ENCODE peak calls at places on chromosomes 6 and 20, in eight cellular contexts. One of them, this sample, is unnamed.

GRCh38 chr20:42392417-42392816 is 774.2 kb upstream of the CHD6 start:
- DNase-seq in sigmoid colon: no peak
- DNase-seq in spleen: no peak
- DNase-seq in Peyer's patch: no peak
- DNase-seq in H54: no peak
- DNase-seq in NB4: no peak
- DNase-seq in upper lobe of left lung: no peak
- DNase-seq in body of pancreas: no peak
- DNase-seq in this sample: no peak

GRCh38 chr6:86526238-86526637 is 411.1 kb upstream of the HTR1E start:
- DNase-seq in Peyer's patch: no peak
- DNase-seq in upper lobe of left lung: no peak
- DNase-seq in body of pancreas: no peak
- DNase-seq in spleen: no peak
- DNase-seq in NB4: peak
- DNase-seq in H54: no peak
- DNase-seq in sigmoid colon: no peak
- DNase-seq in this sample: no peak

GRCh38 chr6:142960098-142960497 is 15.1 kb upstream of the HIVEP2 start:
- DNase-seq in NB4: peak
- DNase-seq in H54: no peak
- DNase-seq in spleen: no peak
- DNase-seq in sigmoid colon: no peak
- DNase-seq in body of pancreas: no peak
- DNase-seq in upper lobe of left lung: no peak
- DNase-seq in Peyer's patch: no peak
- DNase-seq in this sample: no peak

GRCh38 chr6:25992413-25993037 is 29.9 kb downstream of the TRIM38 start:
- DNase-seq in sigmoid colon: peak
- DNase-seq in upper lobe of left lung: peak
- DNase-seq in H54: peak
- DNase-seq in spleen: peak
- DNase-seq in NB4: peak
- DNase-seq in Peyer's patch: peak
- DNase-seq in body of pancreas: peak
- DNase-seq in this sample: peak

GRCh38 chr20:5002077-5002413 is 735 bp upstream of the SLC23A2 start:
- DNase-seq in Peyer's patch: no peak
- DNase-seq in H54: no peak
- DNase-seq in NB4: no peak
- DNase-seq in spleen: peak
- DNase-seq in sigmoid colon: no peak
- DNase-seq in body of pancreas: peak
- DNase-seq in upper lobe of left lung: no peak
- DNase-seq in this sample: no peak

GRCh38 chr6:154919806-154920205 is 75.3 kb upstream of the TIAM2 start:
- DNase-seq in upper lobe of left lung: no peak
- DNase-seq in NB4: no peak
- DNase-seq in body of pancreas: no peak
- DNase-seq in H54: no peak
- DNase-seq in Peyer's patch: no peak
- DNase-seq in sigmoid colon: peak
- DNase-seq in spleen: no peak
- DNase-seq in this sample: no peak

GRCh38 chr6:53727748-53728147 is 62.2 kb upstream of the KLHL31 start:
- DNase-seq in spleen: no peak
- DNase-seq in upper lobe of left lung: no peak
- DNase-seq in body of pancreas: no peak
- DNase-seq in Peyer's patch: no peak
- DNase-seq in NB4: no peak
- DNase-seq in sigmoid colon: no peak
- DNase-seq in H54: no peak
- DNase-seq in this sample: no peak

GRCh38 chr6:151320140-151320539 is 71.2 kb downstream of the ZBTB2 start:
- DNase-seq in Peyer's patch: no peak
- DNase-seq in sigmoid colon: no peak
- DNase-seq in NB4: no peak
- DNase-seq in body of pancreas: no peak
- DNase-seq in spleen: no peak
- DNase-seq in H54: no peak
- DNase-seq in upper lobe of left lung: no peak
- DNase-seq in this sample: no peak

GRCh38 chr6:157647261-157647915 is 175.7 kb upstream of the SNX9 start:
- DNase-seq in NB4: peak
- DNase-seq in Peyer's patch: no peak
- DNase-seq in H54: no peak
- DNase-seq in spleen: no peak
- DNase-seq in upper lobe of left lung: no peak
- DNase-seq in sigmoid colon: peak
- DNase-seq in body of pancreas: no peak
- DNase-seq in this sample: no peak

GRCh38 chr6:133187657-133188453 is 53.3 kb upstream of the EYA4 start:
- DNase-seq in H54: no peak
- DNase-seq in upper lobe of left lung: no peak
- DNase-seq in spleen: no peak
- DNase-seq in NB4: no peak
- DNase-seq in body of pancreas: no peak
- DNase-seq in sigmoid colon: no peak
- DNase-seq in Peyer's patch: no peak
- DNase-seq in this sample: no peak

GRCh38 chr6:153129873-153130514 is 1.1 kb downstream of the RGS17 start:
- DNase-seq in Peyer's patch: no peak
- DNase-seq in spleen: peak
- DNase-seq in upper lobe of left lung: peak
- DNase-seq in sigmoid colon: no peak
- DNase-seq in H54: peak
- DNase-seq in NB4: no peak
- DNase-seq in body of pancreas: peak
- DNase-seq in this sample: no peak

GRCh38 chr6:43095939-43096338 is 19.8 kb downstream of the PTK7 start:
- DNase-seq in H54: no peak
- DNase-seq in Peyer's patch: no peak
- DNase-seq in sigmoid colon: no peak
- DNase-seq in spleen: peak
- DNase-seq in body of pancreas: no peak
- DNase-seq in upper lobe of left lung: no peak
- DNase-seq in NB4: no peak
- DNase-seq in this sample: no peak

GRCh38 chr6:134345780-134346179 is 27.9 kb upstream of the SGK1 start:
- DNase-seq in sigmoid colon: no peak
- DNase-seq in NB4: no peak
- DNase-seq in Peyer's patch: no peak
- DNase-seq in H54: no peak
- DNase-seq in upper lobe of left lung: no peak
- DNase-seq in spleen: no peak
- DNase-seq in body of pancreas: no peak
- DNase-seq in this sample: no peak

GRCh38 chr20:16417001-16417400 is 156.2 kb downstream of the KIF16B start:
- DNase-seq in NB4: no peak
- DNase-seq in H54: no peak
- DNase-seq in spleen: no peak
- DNase-seq in Peyer's patch: no peak
- DNase-seq in upper lobe of left lung: no peak
- DNase-seq in sigmoid colon: no peak
- DNase-seq in body of pancreas: no peak
- DNase-seq in this sample: no peak

GRCh38 chr20:14889503-14890125 is 552.2 kb upstream of the FLRT3 start:
- DNase-seq in upper lobe of left lung: no peak
- DNase-seq in body of pancreas: no peak
- DNase-seq in spleen: no peak
- DNase-seq in sigmoid colon: no peak
- DNase-seq in H54: no peak
- DNase-seq in Peyer's patch: no peak
- DNase-seq in NB4: no peak
- DNase-seq in this sample: no peak

GRCh38 chr6:29489286-29489685 is 1.5 kb upstream of the MAS1L start:
- DNase-seq in spleen: no peak
- DNase-seq in body of pancreas: no peak
- DNase-seq in upper lobe of left lung: no peak
- DNase-seq in sigmoid colon: no peak
- DNase-seq in NB4: peak
- DNase-seq in Peyer's patch: no peak
- DNase-seq in H54: no peak
- DNase-seq in this sample: no peak

GRCh38 chr6:30885999-30886896 is 1.9 kb downstream of the DDR1 start:
- DNase-seq in body of pancreas: peak
- DNase-seq in upper lobe of left lung: no peak
- DNase-seq in Peyer's patch: peak
- DNase-seq in spleen: peak
- DNase-seq in H54: peak
- DNase-seq in sigmoid colon: peak
- DNase-seq in NB4: peak
- DNase-seq in this sample: peak

GRCh38 chr6:5191222-5191621 is 69.5 kb downstream of the LYRM4 start:
- DNase-seq in NB4: no peak
- DNase-seq in Peyer's patch: no peak
- DNase-seq in spleen: no peak
- DNase-seq in H54: no peak
- DNase-seq in sigmoid colon: no peak
- DNase-seq in upper lobe of left lung: no peak
- DNase-seq in body of pancreas: no peak
- DNase-seq in this sample: no peak

GRCh38 chr6:112154711-112155110 is 67.3 kb downstream of the FAM229B start:
- DNase-seq in NB4: no peak
- DNase-seq in H54: no peak
- DNase-seq in body of pancreas: no peak
- DNase-seq in sigmoid colon: no peak
- DNase-seq in spleen: no peak
- DNase-seq in Peyer's patch: no peak
- DNase-seq in upper lobe of left lung: no peak
- DNase-seq in this sample: no peak

GRCh38 chr6:159654483-159655098 is 38.5 kb downstream of the SOD2 start:
- DNase-seq in spleen: no peak
- DNase-seq in body of pancreas: no peak
- DNase-seq in upper lobe of left lung: no peak
- DNase-seq in NB4: peak
- DNase-seq in sigmoid colon: no peak
- DNase-seq in H54: peak
- DNase-seq in Peyer's patch: no peak
- DNase-seq in this sample: no peak

GRCh38 chr20:61391812-61392520 is 139.9 kb downstream of the CDH4 start:
- DNase-seq in spleen: no peak
- DNase-seq in H54: no peak
- DNase-seq in NB4: no peak
- DNase-seq in Peyer's patch: no peak
- DNase-seq in sigmoid colon: no peak
- DNase-seq in body of pancreas: no peak
- DNase-seq in upper lobe of left lung: peak
- DNase-seq in this sample: no peak

GRCh38 chr20:58706975-58707681 is 14.5 kb downstream of the NPEPL1 start:
- DNase-seq in sigmoid colon: peak
- DNase-seq in NB4: no peak
- DNase-seq in body of pancreas: peak
- DNase-seq in H54: no peak
- DNase-seq in spleen: peak
- DNase-seq in upper lobe of left lung: no peak
- DNase-seq in Peyer's patch: no peak
- DNase-seq in this sample: peak

GRCh38 chr20:57666106-57666833 is 43.5 kb downstream of the PMEPA1 start:
- DNase-seq in Peyer's patch: no peak
- DNase-seq in body of pancreas: no peak
- DNase-seq in spleen: peak
- DNase-seq in sigmoid colon: no peak
- DNase-seq in NB4: no peak
- DNase-seq in H54: no peak
- DNase-seq in upper lobe of left lung: no peak
- DNase-seq in this sample: no peak

DNA sequence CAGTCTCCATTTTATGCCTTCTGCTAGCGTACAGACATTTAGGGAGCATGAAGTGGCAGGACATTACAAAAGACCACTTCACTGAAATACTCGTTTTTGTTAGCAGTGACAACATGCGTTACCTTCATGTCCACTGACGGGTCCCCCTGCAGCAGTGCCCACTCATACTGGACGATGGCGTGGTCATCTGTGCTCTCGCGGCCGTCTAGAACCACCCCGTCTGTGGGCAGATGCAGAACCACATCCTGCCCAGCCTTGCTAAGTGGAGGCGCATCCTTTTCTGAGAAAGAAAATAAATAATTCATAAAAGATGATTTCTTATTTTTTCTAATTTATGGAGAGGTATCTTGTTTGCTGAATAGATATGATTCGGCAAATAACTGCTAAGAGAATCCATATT is 11.3 kb downstream of the LRP11 start:
- DNase-seq in NB4: no peak
- DNase-seq in sigmoid colon: no peak
- DNase-seq in spleen: no peak
- DNase-seq in upper lobe of left lung: no peak
- DNase-seq in body of pancreas: no peak
- DNase-seq in H54: no peak
- DNase-seq in Peyer's patch: no peak
- DNase-seq in this sample: no peak
- TF ChIP-seq POLR2A in NB4: no peak
- TF ChIP-seq POLR2A in sigmoid colon: no peak
- TF ChIP-seq POLR2A in spleen: no peak
- TF ChIP-seq POLR2A in upper lobe of left lung: no peak
- TF ChIP-seq POLR2A in body of pancreas: no peak
- TF ChIP-seq POLR2A in H54: no peak
- TF ChIP-seq POLR2A in Peyer's patch: no peak
- TF ChIP-seq POLR2A in this sample: no peak

DNA sequence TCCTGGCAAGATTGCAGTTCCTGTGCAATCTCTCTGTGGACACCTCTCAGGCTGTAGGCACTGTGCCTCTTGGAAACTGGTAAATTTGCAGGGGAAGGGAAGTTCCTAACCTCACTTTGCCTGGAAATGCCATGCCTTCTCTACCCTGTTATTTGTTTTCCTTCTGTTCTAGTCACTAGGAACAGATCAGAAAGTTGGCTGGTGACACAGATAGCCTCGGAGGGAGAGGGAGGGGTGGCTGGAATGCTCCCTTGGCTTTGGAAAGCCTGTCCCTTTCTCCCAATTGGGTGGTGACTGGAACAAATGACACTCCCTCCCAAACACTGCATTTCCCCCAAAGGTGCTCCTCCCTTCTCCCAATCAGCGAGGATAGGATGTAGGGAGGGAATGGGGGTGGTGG is 131.5 kb upstream of the F13A1 start:
- DNase-seq in body of pancreas: no peak
- DNase-seq in upper lobe of left lung: no peak
- DNase-seq in Peyer's patch: no peak
- DNase-seq in spleen: no peak
- DNase-seq in sigmoid colon: no peak
- DNase-seq in NB4: no peak
- DNase-seq in H54: no peak
- DNase-seq in this sample: no peak
- TF ChIP-seq POLR2A in body of pancreas: no peak
- TF ChIP-seq POLR2A in upper lobe of left lung: no peak
- TF ChIP-seq POLR2A in Peyer's patch: no peak
- TF ChIP-seq POLR2A in spleen: no peak
- TF ChIP-seq POLR2A in sigmoid colon: no peak
- TF ChIP-seq POLR2A in NB4: no peak
- TF ChIP-seq POLR2A in H54: no peak
- TF ChIP-seq POLR2A in this sample: no peak

GRCh38 chr6:7974932-7975763 is 64.6 kb upstream of the TXNDC5 start:
- DNase-seq in Peyer's patch: peak
- DNase-seq in spleen: peak
- DNase-seq in H54: peak
- DNase-seq in upper lobe of left lung: no peak
- DNase-seq in body of pancreas: peak
- DNase-seq in sigmoid colon: peak
- DNase-seq in NB4: peak
- DNase-seq in this sample: no peak
- TF ChIP-seq POLR2A in Peyer's patch: no peak
- TF ChIP-seq POLR2A in spleen: no peak
- TF ChIP-seq POLR2A in H54: no peak
- TF ChIP-seq POLR2A in upper lobe of left lung: no peak
- TF ChIP-seq POLR2A in body of pancreas: no peak
- TF ChIP-seq POLR2A in sigmoid colon: no peak
- TF ChIP-seq POLR2A in NB4: no peak
- TF ChIP-seq POLR2A in this sample: no peak

GRCh38 chr6:167210375-167211295 is 52.9 kb upstream of the GPR31 start:
- DNase-seq in sigmoid colon: peak
- DNase-seq in Peyer's patch: no peak
- DNase-seq in H54: no peak
- DNase-seq in upper lobe of left lung: peak
- DNase-seq in body of pancreas: no peak
- DNase-seq in spleen: no peak
- DNase-seq in NB4: no peak
- DNase-seq in this sample: no peak
- TF ChIP-seq POLR2A in sigmoid colon: no peak
- TF ChIP-seq POLR2A in Peyer's patch: no peak
- TF ChIP-seq POLR2A in H54: no peak
- TF ChIP-seq POLR2A in upper lobe of left lung: no peak
- TF ChIP-seq POLR2A in body of pancreas: no peak
- TF ChIP-seq POLR2A in spleen: no peak
- TF ChIP-seq POLR2A in NB4: no peak
- TF ChIP-seq POLR2A in this sample: no peak

This sample was measured in H1.